ENCODE peak calls at places on chromosomes 4 and X, in eight cellular contexts. V is NB4, Q is breast epithelium, E is A549, S is esophagus squamous epithelium, O is HCT116, M is uterus, J is ovary. C is an unnamed sample.

GRCh38 chr4:2096073-2096609 is 37.0 kb downstream of the NAT8L start:
- DNase-seq in V (no peak), Q (no peak), E (no peak), S (no peak), O (peak), M (no peak), J (no peak), C (peak)

GRCh38 chrX:15718283-15718970 is 19.6 kb upstream of the CA5B start:
- DNase-seq in V (no peak), Q (no peak), E (no peak), S (no peak), O (peak), M (no peak), J (no peak), C (no peak)

GRCh38 chr4:72394264-72394663 is 174.8 kb downstream of the ADAMTS3 start:
- DNase-seq in V (peak), Q (no peak), E (no peak), S (no peak), O (no peak), M (no peak), J (no peak), C (no peak)

GRCh38 chrX:64205441-64205734 is at the start of gene AMER1:
- DNase-seq in V (no peak), Q (no peak), E (no peak), S (no peak), O (no peak), M (no peak), J (peak), C (peak)

GRCh38 chrX:55867254-55867653 is 149.7 kb downstream of the RRAGB start:
- DNase-seq in V (peak), Q (no peak), E (no peak), S (no peak), O (no peak), M (no peak), J (no peak), C (no peak)

GRCh38 chrX:38868941-38869378 is 67.7 kb downstream of the MID1IP1 start:
- DNase-seq in V (peak), Q (no peak), E (no peak), S (no peak), O (no peak), M (no peak), J (no peak), C (no peak)

GRCh38 chr4:113888006-113888405 is 91.4 kb downstream of the ARSJ start:
- DNase-seq in V (no peak), Q (no peak), E (no peak), S (no peak), O (no peak), M (no peak), J (no peak), C (no peak)

GRCh38 chr4:182975806-182976205 is 58.6 kb upstream of the DCTD start:
- DNase-seq in V (peak), Q (no peak), E (peak), S (no peak), O (peak), M (no peak), J (no peak), C (peak)

GRCh38 chrX:133414399-133415275 is 652 bp downstream of the GPC4 start:
- DNase-seq in V (no peak), Q (no peak), E (no peak), S (no peak), O (no peak), M (peak), J (peak), C (peak)

GRCh38 chrX:130030826-130031225 is 48.4 kb downstream of the BCORL1 start:
- DNase-seq in V (no peak), Q (no peak), E (no peak), S (no peak), O (no peak), M (no peak), J (no peak), C (no peak)

GRCh38 chr4:137510866-137511265 is 21.4 kb downstream of the PCDH18 start:
- DNase-seq in V (peak), Q (no peak), E (no peak), S (no peak), O (peak), M (peak), J (no peak), C (no peak)

GRCh38 chr4:140719022-140719421 is 37.2 kb downstream of the TBC1D9 start:
- DNase-seq in V (no peak), Q (no peak), E (no peak), S (no peak), O (no peak), M (no peak), J (no peak), C (no peak)

GRCh38 chr4:176320976-176321361 is 1.2 kb downstream of the SPCS3 start:
- DNase-seq in V (no peak), Q (no peak), E (no peak), S (no peak), O (no peak), M (no peak), J (no peak), C (no peak)

GRCh38 chr4:182189107-182189878 is 53.9 kb upstream of the TENM3 start:
- DNase-seq in V (peak), Q (no peak), E (no peak), S (no peak), O (no peak), M (no peak), J (no peak), C (peak)

GRCh38 chrX:136250191-136251041 is 784 bp downstream of the MAP7D3 start:
- DNase-seq in V (no peak), Q (no peak), E (peak), S (no peak), O (no peak), M (no peak), J (no peak), C (peak)

GRCh38 chr4:14193601-14194000 is 566.1 kb upstream of the BOD1L1 start:
- DNase-seq in V (no peak), Q (no peak), E (no peak), S (no peak), O (no peak), M (no peak), J (no peak), C (no peak)

GRCh38 chr4:105887508-105887907 is 7.8 kb upstream of the NPNT start:
- DNase-seq in V (no peak), Q (no peak), E (no peak), S (no peak), O (no peak), M (no peak), J (no peak), C (no peak)

GRCh38 chrX:21708116-21708515 is 49.8 kb downstream of the SMPX start:
- DNase-seq in V (peak), Q (no peak), E (no peak), S (no peak), O (no peak), M (no peak), J (no peak), C (no peak)
- TF ChIP-seq POLR2A in V (no peak), Q (no peak), E (no peak), S (no peak), O (no peak), M (no peak), J (no peak), C (no peak)

GRCh38 chrX:103629295-103630170 is 758 bp downstream of the TCEAL1 start:
- DNase-seq in V (peak), Q (peak), E (peak), S (no peak), O (no peak), M (peak), J (peak), C (no peak)

GRCh38 chrX:103631145-103631544 is 2.4 kb downstream of the TCEAL1 start:
- DNase-seq in V (no peak), Q (no peak), E (no peak), S (no peak), O (no peak), M (peak), J (peak), C (no peak)

GRCh38 chrX:103630171-103630511 is 1.4 kb downstream of the TCEAL1 start:
- DNase-seq in V (no peak), Q (no peak), E (no peak), S (no peak), O (no peak), M (no peak), J (no peak), C (no peak)

GRCh38 chrX:103626855-103627254 is 1.9 kb upstream of the TCEAL1 start:
- DNase-seq in V (no peak), Q (no peak), E (no peak), S (no peak), O (no peak), M (no peak), J (no peak), C (no peak)

DNA sequence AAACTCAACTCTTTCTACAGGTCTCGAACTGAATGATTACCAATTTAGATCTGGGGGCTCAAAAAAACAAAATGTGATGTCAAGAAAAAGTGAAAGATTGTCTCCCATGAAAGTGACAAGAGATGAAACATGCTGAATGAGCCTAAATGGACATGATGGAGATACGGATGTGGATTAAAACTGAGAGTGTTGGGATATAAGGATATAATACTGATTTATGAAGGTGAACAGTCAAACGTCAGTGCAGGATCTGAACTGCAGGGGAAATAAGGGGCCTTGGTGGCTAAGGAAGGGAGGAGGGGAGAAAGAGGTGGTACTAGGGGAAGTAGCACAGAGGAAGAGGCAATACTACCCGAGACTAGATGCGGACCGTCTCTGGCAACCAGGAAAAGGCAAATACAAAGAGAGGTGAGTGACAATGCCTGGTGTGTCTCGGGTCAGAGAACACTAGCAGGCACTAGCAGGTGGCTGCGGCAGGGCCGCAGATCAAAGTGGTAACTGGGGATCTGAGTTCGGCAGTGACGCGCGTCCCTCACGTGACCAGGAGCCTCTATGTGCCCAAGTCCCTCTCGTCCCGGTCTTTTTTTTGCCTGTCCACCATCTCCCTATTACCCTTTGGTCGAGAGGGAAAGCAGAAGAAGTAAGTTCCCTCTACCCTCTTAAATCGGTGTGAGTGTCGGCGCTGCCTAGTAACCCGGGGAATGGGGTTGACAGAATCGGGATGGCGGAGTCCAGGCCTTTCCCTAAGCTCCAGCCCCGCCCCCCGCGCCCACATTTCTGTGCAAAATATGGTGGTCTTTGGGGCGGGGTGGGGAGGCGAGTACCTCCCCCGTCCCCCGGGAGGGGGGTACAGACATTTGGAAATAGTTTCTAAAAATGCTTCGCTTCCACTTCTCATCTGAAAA is at the start of gene TCEAL1:
- DNase-seq in V (peak), Q (peak), E (no peak), S (no peak), O (no peak), M (peak), J (peak), C (no peak)
- TF ChIP-seq POLR2A in V (no peak), Q (no peak), E (no peak), S (peak), O (no peak), M (peak), J (peak), C (no peak)

DNA sequence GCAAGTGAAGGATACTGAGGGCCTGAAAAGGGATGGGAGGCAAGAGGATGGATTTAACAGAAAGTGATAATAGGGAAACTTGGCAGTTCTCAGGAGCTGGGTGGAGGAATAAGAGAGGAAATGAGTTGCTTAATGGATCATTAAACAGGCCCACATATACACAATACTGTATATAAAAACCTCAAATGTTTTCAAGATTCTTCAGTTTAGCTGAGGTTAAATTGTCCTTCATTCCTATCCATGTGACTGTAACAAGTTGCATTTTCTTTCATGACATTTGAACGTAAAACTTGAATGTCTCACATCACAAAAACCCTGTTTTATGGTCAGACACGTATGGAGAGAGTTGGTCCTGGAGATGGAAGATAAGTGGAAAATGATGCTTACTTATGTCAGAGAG is 76.5 kb upstream of the PLAC8 start:
- DNase-seq in V (no peak), Q (no peak), E (no peak), S (no peak), O (no peak), M (no peak), J (no peak), C (no peak)
- TF ChIP-seq POLR2A in V (no peak), Q (no peak), E (no peak), S (no peak), O (no peak), M (no peak), J (no peak), C (no peak)

DNA sequence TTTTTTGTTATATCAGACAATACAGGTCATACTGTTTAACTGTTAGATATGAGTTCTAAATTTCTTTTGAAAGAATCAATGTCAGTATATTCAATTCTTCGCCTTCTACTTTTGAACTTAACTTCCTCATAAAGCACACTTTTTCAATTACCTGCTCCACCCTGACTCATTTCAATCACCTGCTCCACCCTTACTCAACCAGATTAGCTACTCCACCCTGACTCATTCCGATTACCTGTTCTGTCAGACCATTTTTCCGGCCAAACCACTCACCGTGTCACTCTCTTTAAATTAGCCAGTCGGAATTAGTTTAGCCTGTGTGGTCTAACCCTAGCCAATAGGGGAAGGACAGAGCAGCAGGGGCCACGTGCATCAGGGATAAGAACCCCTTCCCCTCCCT is 751.8 kb upstream of the POU3F4 start:
- DNase-seq in V (no peak), Q (no peak), E (no peak), S (no peak), O (no peak), M (no peak), J (no peak), C (no peak)
- TF ChIP-seq POLR2A in V (no peak), Q (no peak), E (no peak), S (no peak), O (no peak), M (no peak), J (no peak), C (no peak)

DNA sequence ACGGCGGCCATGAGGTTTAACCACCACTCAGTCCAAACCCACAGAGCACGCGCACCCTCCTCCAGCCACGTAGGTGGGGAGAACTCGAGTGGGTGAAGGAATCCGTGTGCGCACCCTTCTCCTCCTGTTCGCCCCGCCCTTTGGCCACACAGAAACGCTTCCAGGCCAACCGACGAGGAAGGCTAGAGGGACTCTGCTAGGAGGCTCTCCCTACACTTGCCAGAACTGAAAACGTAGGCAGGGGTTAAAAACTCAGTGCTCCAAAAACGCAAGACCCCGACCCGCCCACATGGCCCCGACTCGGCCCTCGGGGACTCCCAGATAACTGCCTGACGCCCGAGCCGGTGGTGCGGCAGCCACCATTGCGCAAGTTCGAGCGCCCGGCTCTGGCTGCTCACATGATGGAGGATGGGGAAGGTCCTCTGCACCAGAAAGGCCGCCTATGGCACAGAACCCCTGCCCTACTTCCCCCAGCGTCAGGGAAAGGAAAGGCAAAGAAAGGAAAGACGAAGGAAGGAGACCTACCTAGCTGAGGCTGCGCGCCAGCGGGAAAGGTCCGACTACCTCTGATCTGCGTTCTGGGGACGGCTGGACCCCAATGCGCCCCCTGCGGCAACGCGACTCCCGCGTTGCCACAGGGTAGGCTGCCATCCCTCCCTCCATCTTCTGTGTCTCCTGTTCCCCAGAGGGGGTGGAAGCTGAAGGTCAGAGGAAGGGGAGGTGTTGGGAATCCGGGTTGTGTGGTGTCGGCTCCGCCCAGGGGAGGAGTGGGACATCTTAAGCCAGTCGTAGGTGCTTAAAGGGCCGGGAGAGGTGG is 201.9 kb upstream of the AGTR2 start:
- DNase-seq in V (peak), Q (no peak), E (peak), S (no peak), O (peak), M (peak), J (peak), C (peak)
- TF ChIP-seq POLR2A in V (no peak), Q (no peak), E (peak), S (no peak), O (no peak), M (no peak), J (no peak), C (peak)

GRCh38 chrX:153952373-153953026 is 8.1 kb upstream of the RENBP start:
- DNase-seq in V (no peak), Q (no peak), E (no peak), S (no peak), O (no peak), M (no peak), J (no peak), C (no peak)

GRCh38 chrX:153954618-153955450 is 10.4 kb upstream of the RENBP start:
- DNase-seq in V (no peak), Q (no peak), E (no peak), S (no peak), O (no peak), M (no peak), J (no peak), C (no peak)

GRCh38 chrX:153951683-153952372 is 7.4 kb upstream of the RENBP start:
- DNase-seq in V (no peak), Q (no peak), E (no peak), S (no peak), O (no peak), M (no peak), J (no peak), C (no peak)

GRCh38 chrX:153953892-153954617 is 9.6 kb upstream of the RENBP start:
- DNase-seq in V (no peak), Q (no peak), E (no peak), S (no peak), O (no peak), M (no peak), J (no peak), C (no peak)

GRCh38 chrX:153953342-153953830 is 8.9 kb upstream of the RENBP start:
- DNase-seq in V (peak), Q (peak), E (peak), S (no peak), O (no peak), M (peak), J (peak), C (peak)
- TF ChIP-seq POLR2A in V (no peak), Q (no peak), E (no peak), S (peak), O (no peak), M (no peak), J (no peak), C (no peak)

GRCh38 chrX:19680580-19680979 is 165.3 kb upstream of the MAP3K15 start:
- DNase-seq in V (no peak), Q (no peak), E (no peak), S (no peak), O (no peak), M (no peak), J (no peak), C (no peak)

GRCh38 chrX:19684265-19684664 is 169.0 kb upstream of the MAP3K15 start:
- DNase-seq in V (no peak), Q (no peak), E (no peak), S (no peak), O (no peak), M (no peak), J (no peak), C (no peak)

GRCh38 chrX:19683358-19683757 is 168.1 kb upstream of the MAP3K15 start:
- DNase-seq in V (no peak), Q (no peak), E (no peak), S (no peak), O (no peak), M (no peak), J (no peak), C (no peak)

GRCh38 chrX:19683817-19684216 is 168.5 kb upstream of the MAP3K15 start:
- DNase-seq in V (no peak), Q (no peak), E (no peak), S (no peak), O (no peak), M (no peak), J (no peak), C (no peak)

GRCh38 chrX:19682712-19683331 is 167.5 kb upstream of the MAP3K15 start:
- DNase-seq in V (peak), Q (no peak), E (no peak), S (no peak), O (no peak), M (peak), J (peak), C (no peak)
- TF ChIP-seq POLR2A in V (no peak), Q (no peak), E (no peak), S (no peak), O (no peak), M (no peak), J (no peak), C (no peak)